ENCODE peak calls at places on chromosomes 1 and 21, in four cellular contexts. Y is cardiac fibroblast, X is fibroblast of the aortic adventitia, T is AG09319. Q is an unnamed sample.

GRCh38 chr1:87968259-87968955 is 639.7 kb downstream of the LMO4 start:
- DNase-seq in Y (peak), X (peak), T (no peak), Q (no peak)

GRCh38 chr1:7042322-7043231 is 257.3 kb downstream of the CAMTA1 start:
- DNase-seq in Y (peak), X (peak), T (no peak), Q (no peak)

GRCh38 chr1:39836595-39837110 is 46.7 kb downstream of the TRIT1 start:
- DNase-seq in Y (no peak), X (no peak), T (no peak), Q (no peak)

GRCh38 chr1:229781453-229781852 is 155.4 kb downstream of the URB2 start:
- DNase-seq in Y (no peak), X (no peak), T (no peak), Q (peak)

GRCh38 chr1:77039739-77040138 is 172.5 kb downstream of the ST6GALNAC5 start:
- DNase-seq in Y (peak), X (peak), T (peak), Q (no peak)

GRCh38 chr1:245598524-245599310 is 443.9 kb downstream of the KIF26B start:
- DNase-seq in Y (peak), X (peak), T (no peak), Q (no peak)

GRCh38 chr1:77975386-77975785 is 3.5 kb downstream of the FUBP1 start:
- DNase-seq in Y (peak), X (peak), T (no peak), Q (no peak)

GRCh38 chr1:94940738-94941137 is 13.8 kb upstream of the CNN3 start:
- DNase-seq in Y (no peak), X (no peak), T (no peak), Q (no peak)

GRCh38 chr1:236875975-236876374 is 80.9 kb downstream of the MTR start:
- DNase-seq in Y (no peak), X (no peak), T (no peak), Q (no peak)

GRCh38 chr1:77831566-77831965 is 52.1 kb downstream of the MIGA1 start:
- DNase-seq in Y (peak), X (peak), T (no peak), Q (no peak)

GRCh38 chr1:95916616-95917015 is 682.6 kb downstream of the RWDD3 start:
- DNase-seq in Y (peak), X (peak), T (no peak), Q (no peak)

GRCh38 chr1:187129132-187129531 is 300.4 kb downstream of the PLA2G4A start:
- DNase-seq in Y (no peak), X (no peak), T (no peak), Q (no peak)

GRCh38 chr1:59092126-59092525 is 204.8 kb upstream of the FGGY start:
- DNase-seq in Y (no peak), X (peak), T (no peak), Q (no peak)

GRCh38 chr1:185478878-185479277 is 161.8 kb upstream of the IVNS1ABP start:
- DNase-seq in Y (no peak), X (no peak), T (no peak), Q (no peak)

GRCh38 chr1:162590101-162590500 is 28.6 kb downstream of the UAP1 start:
- DNase-seq in Y (no peak), X (no peak), T (no peak), Q (no peak)

GRCh38 chr1:209633335-209633997 is 18.8 kb downstream of the LAMB3 start:
- DNase-seq in Y (no peak), X (no peak), T (no peak), Q (no peak)

GRCh38 chr1:110880708-110881374 is 7.9 kb downstream of the CD53 start:
- DNase-seq in Y (no peak), X (no peak), T (no peak), Q (no peak)

GRCh38 chr1:66445492-66446181 is 88.3 kb upstream of the SGIP1 start:
- DNase-seq in Y (no peak), X (no peak), T (no peak), Q (no peak)

GRCh38 chr1:201637282-201638076 is 98.6 kb downstream of the NAV1 start:
- DNase-seq in Y (peak), X (peak), T (peak), Q (no peak)

GRCh38 chr1:203754455-203754864 is 10.5 kb upstream of the LAX1 start:
- DNase-seq in Y (no peak), X (no peak), T (no peak), Q (no peak)

GRCh38 chr1:157197906-157198435 is 59.8 kb upstream of the ETV3 start:
- DNase-seq in Y (no peak), X (no peak), T (no peak), Q (no peak)

GRCh38 chr1:13749543-13750307 is 49.7 kb downstream of the PRDM2 start:
- DNase-seq in Y (peak), X (peak), T (no peak), Q (peak)

GRCh38 chr1:155244368-155245162 is 10.7 kb downstream of the ENTREP3 start:
- DNase-seq in Y (peak), X (peak), T (peak), Q (peak)
- TF ChIP-seq CTCF in Y (peak), X (peak), T (peak), Q (peak)

GRCh38 chr21:36994501-36995189 is 11.9 kb upstream of the RIPPLY3 start:
- DNase-seq in Y (no peak), X (no peak), T (no peak), Q (no peak)

GRCh38 chr21:37001446-37001845 is 5.1 kb upstream of the RIPPLY3 start:
- DNase-seq in Y (no peak), X (no peak), T (no peak), Q (no peak)

GRCh38 chr21:36999131-36999898 is 7.2 kb upstream of the RIPPLY3 start:
- DNase-seq in Y (no peak), X (no peak), T (no peak), Q (no peak)

GRCh38 chr21:37005548-37006242 is 807 bp upstream of the RIPPLY3 start:
- DNase-seq in Y (no peak), X (no peak), T (no peak), Q (peak)

GRCh38 chr21:37000381-37000780 is 6.1 kb upstream of the RIPPLY3 start:
- DNase-seq in Y (no peak), X (no peak), T (no peak), Q (no peak)
- TF ChIP-seq CTCF in Y (peak), X (no peak), T (no peak), Q (no peak)

GRCh38 chr1:44213222-44214112 is at the start of gene DMAP1:
- DNase-seq in Y (peak), X (peak), T (peak), Q (peak)
- TF ChIP-seq CTCF in Y (no peak), X (peak), T (peak), Q (no peak)

DNA sequence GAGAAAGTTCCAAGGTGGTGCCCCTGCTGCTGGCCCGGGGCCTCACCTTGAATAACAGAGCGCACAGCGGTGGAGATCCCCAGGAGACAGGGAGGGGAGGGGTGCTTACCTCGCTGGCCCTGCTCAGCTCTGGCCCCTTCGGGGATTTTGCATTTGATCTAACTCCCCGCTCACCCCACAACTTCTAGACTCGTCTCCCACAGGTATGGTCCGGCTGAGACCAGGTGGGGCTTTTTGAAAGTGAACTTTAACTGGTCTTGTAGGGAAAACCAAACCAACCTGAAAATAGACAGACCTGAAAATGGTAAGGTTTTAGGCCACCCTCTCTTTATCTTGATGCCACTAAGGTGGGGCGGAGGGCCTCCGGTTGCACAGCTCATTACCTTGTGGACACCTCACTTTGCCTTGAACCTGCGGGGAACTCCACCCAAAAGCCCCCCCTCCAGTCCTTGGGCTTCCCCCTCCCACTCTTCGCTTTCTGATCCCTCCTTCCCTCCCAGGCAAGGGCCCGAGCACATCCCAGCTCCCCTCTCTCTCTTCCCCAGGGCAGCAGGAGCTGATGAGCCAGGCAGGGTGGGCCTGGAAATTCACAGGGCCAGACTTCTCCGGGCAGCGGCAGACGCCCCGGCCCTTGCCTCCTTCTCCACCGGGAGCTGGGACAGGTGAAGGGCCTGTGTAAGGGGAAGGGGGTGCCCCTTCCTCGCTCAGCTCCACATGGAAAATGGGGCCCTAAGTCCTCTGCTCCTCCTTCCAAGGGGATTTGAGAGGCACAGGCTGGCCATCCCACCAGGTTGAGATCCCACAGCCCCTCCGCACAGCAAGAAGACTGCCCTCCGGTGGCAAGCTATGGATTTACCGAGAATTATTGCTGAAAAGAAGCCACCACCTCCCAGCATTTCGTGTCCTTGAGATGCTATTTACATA is 16.1 kb downstream of the TNFRSF8 start:
- DNase-seq in Y (peak), X (peak), T (no peak), Q (peak)
- TF ChIP-seq CTCF in Y (peak), X (peak), T (peak), Q (peak)

GRCh38 chr1:244106173-244106572 is 55.1 kb downstream of the ZBTB18 start:
- DNase-seq in Y (no peak), X (no peak), T (no peak), Q (no peak)
- TF ChIP-seq CTCF in Y (no peak), X (no peak), T (no peak), Q (no peak)

GRCh38 chr1:36708587-36708986 is 225.9 kb upstream of the CSF3R start:
- DNase-seq in Y (no peak), X (no peak), T (no peak), Q (no peak)

GRCh38 chr1:36710008-36710407 is 227.3 kb upstream of the CSF3R start:
- DNase-seq in Y (no peak), X (no peak), T (no peak), Q (peak)

GRCh38 chr1:36710901-36711300 is 228.2 kb upstream of the CSF3R start:
- DNase-seq in Y (no peak), X (no peak), T (no peak), Q (no peak)

GRCh38 chr1:36712151-36712550 is 229.4 kb upstream of the CSF3R start:
- DNase-seq in Y (no peak), X (no peak), T (no peak), Q (no peak)

GRCh38 chr1:36711480-36711879 is 228.8 kb upstream of the CSF3R start:
- DNase-seq in Y (no peak), X (no peak), T (no peak), Q (no peak)
- TF ChIP-seq CTCF in Y (no peak), X (no peak), T (no peak), Q (no peak)

GRCh38 chr1:2090216-2090890 is 40.1 kb downstream of the PRKCZ start:
- DNase-seq in Y (no peak), X (no peak), T (no peak), Q (no peak)

GRCh38 chr1:2093055-2093454 is 42.8 kb downstream of the PRKCZ start:
- DNase-seq in Y (no peak), X (no peak), T (no peak), Q (peak)

GRCh38 chr1:2093636-2094035 is 43.4 kb downstream of the PRKCZ start:
- DNase-seq in Y (no peak), X (no peak), T (no peak), Q (no peak)

GRCh38 chr1:2089051-2089450 is 38.8 kb downstream of the PRKCZ start:
- DNase-seq in Y (no peak), X (no peak), T (no peak), Q (peak)

GRCh38 chr1:2091611-2092604 is 41.7 kb downstream of the PRKCZ start:
- DNase-seq in Y (peak), X (peak), T (no peak), Q (peak)
- TF ChIP-seq CTCF in Y (peak), X (peak), T (peak), Q (peak)

GRCh38 chr1:98196012-98196411 is 275.2 kb upstream of the DPYD start:
- DNase-seq in Y (no peak), X (no peak), T (no peak), Q (no peak)

GRCh38 chr1:98201640-98202039 is 280.8 kb upstream of the DPYD start:
- DNase-seq in Y (peak), X (peak), T (no peak), Q (no peak)

GRCh38 chr1:98197356-98197755 is 276.5 kb upstream of the DPYD start:
- DNase-seq in Y (peak), X (peak), T (no peak), Q (no peak)
- TF ChIP-seq CTCF in Y (no peak), X (no peak), T (no peak), Q (no peak)

GRCh38 chr1:68101829-68102228 is 51.4 kb upstream of the DIRAS3 start:
- DNase-seq in Y (no peak), X (no peak), T (no peak), Q (no peak)
- TF ChIP-seq CTCF in Y (no peak), X (no peak), T (no peak), Q (no peak)

GRCh38 chr1:57188169-57188568 is 222.4 kb upstream of the C8B start:
- DNase-seq in Y (no peak), X (peak), T (no peak), Q (no peak)
- TF ChIP-seq CTCF in Y (no peak), X (no peak), T (no peak), Q (no peak)

Q was measured in glutamatergic neuron.